ENCODE peak calls at places on chromosome 9, in eight cellular contexts. S, A, I, Z, H, F, V and W are unnamed samples.

GRCh38 chr9:129576546-129577543 is 44.1 kb downstream of the C9orf50 start:
- DNase-seq in V (no peak), S (no peak), F (no peak), I (no peak), A (no peak), Z (no peak), H (no peak), W (no peak)

GRCh38 chr9:123278361-123278760 is 10.0 kb upstream of the STRBP start:
- DNase-seq in F (no peak), S (no peak), A (no peak), H (no peak), V (no peak), Z (no peak), I (no peak), W (no peak)

GRCh38 chr9:125377584-125378250 is 116.1 kb downstream of the GAPVD1 start:
- DNase-seq in V (no peak), H (no peak), Z (no peak), S (no peak), F (no peak), A (no peak), I (no peak), W (no peak)

GRCh38 chr9:23538060-23538387 is 288.0 kb downstream of the ELAVL2 start:
- DNase-seq in Z (no peak), S (no peak), V (no peak), A (no peak), H (no peak), F (no peak), I (no peak), W (no peak)

GRCh38 chr9:117247271-117247670 is 167.6 kb downstream of the ASTN2 start:
- DNase-seq in V (no peak), I (no peak), S (no peak), Z (no peak), F (no peak), A (peak), H (peak), W (no peak)

GRCh38 chr9:117546894-117547293 is 132.0 kb upstream of the ASTN2 start:
- DNase-seq in F (no peak), I (no peak), Z (no peak), V (no peak), H (no peak), A (no peak), S (no peak), W (no peak)

GRCh38 chr9:137057545-137057944 is 3.7 kb upstream of the ENTPD2 start:
- DNase-seq in V (no peak), H (peak), S (no peak), F (no peak), A (peak), Z (no peak), I (no peak), W (no peak)

GRCh38 chr9:105157178-105157583 is 87.3 kb upstream of the SLC44A1 start:
- DNase-seq in I (peak), A (peak), F (peak), S (no peak), V (peak), Z (no peak), H (peak), W (peak)

GRCh38 chr9:137241490-137242328 is 622 bp downstream of the TUBB4B start:
- DNase-seq in S (peak), V (no peak), I (no peak), H (no peak), Z (peak), A (peak), F (no peak), W (no peak)

GRCh38 chr9:81559197-81559596 is 130.2 kb downstream of the TLE1 start:
- DNase-seq in Z (no peak), V (no peak), F (no peak), A (no peak), S (no peak), H (no peak), I (no peak), W (no peak)

GRCh38 chr9:4679268-4680177 is at the start of gene CDC37L1:
- DNase-seq in I (peak), F (peak), A (peak), H (peak), Z (peak), S (peak), V (peak), W (peak)

GRCh38 chr9:37909326-37909725 is 5.4 kb upstream of the SLC25A51 start:
- DNase-seq in I (no peak), Z (no peak), S (no peak), V (no peak), H (no peak), A (no peak), F (no peak), W (no peak)

GRCh38 chr9:70111042-70111602 is 67.5 kb downstream of the MAMDC2 start:
- DNase-seq in S (peak), I (no peak), H (peak), F (no peak), V (no peak), Z (peak), A (peak), W (no peak)

GRCh38 chr9:96417610-96418073 is 528 bp downstream of the ZNF367 start:
- DNase-seq in V (no peak), F (no peak), H (no peak), S (peak), Z (no peak), A (no peak), I (no peak), W (no peak)

GRCh38 chr9:3716415-3716814 is 190.6 kb upstream of the RFX3 start:
- DNase-seq in H (no peak), V (no peak), Z (no peak), F (no peak), I (no peak), S (no peak), A (no peak), W (no peak)

GRCh38 chr9:121239071-121239470 is 28.9 kb upstream of the GSN start:
- DNase-seq in S (no peak), H (no peak), F (no peak), V (no peak), Z (no peak), A (no peak), I (no peak), W (no peak)

GRCh38 chr9:108755979-108756378 is 99.8 kb downstream of the ACTL7B start:
- DNase-seq in S (no peak), I (no peak), A (no peak), H (no peak), F (no peak), Z (no peak), V (no peak), W (no peak)

GRCh38 chr9:127525426-127526188 is 74.3 kb downstream of the LRSAM1 start:
- DNase-seq in S (no peak), I (no peak), A (no peak), Z (no peak), F (peak), H (peak), V (no peak), W (peak)

GRCh38 chr9:132381966-132382541 is 24.6 kb downstream of the TTF1 start:
- DNase-seq in Z (no peak), F (no peak), A (no peak), H (no peak), V (no peak), I (no peak), S (no peak), W (no peak)

GRCh38 chr9:98455957-98456621 is 200.6 kb upstream of the TBC1D2 start:
- DNase-seq in H (no peak), A (no peak), F (peak), V (no peak), S (peak), Z (no peak), I (no peak), W (no peak)

GRCh38 chr9:26034776-26035175 is 356.5 kb upstream of the TUSC1 start:
- DNase-seq in S (no peak), Z (no peak), H (no peak), I (no peak), V (no peak), F (no peak), A (no peak), W (no peak)

GRCh38 chr9:127644943-127645342 is 32.9 kb downstream of the STXBP1 start:
- DNase-seq in F (no peak), H (no peak), A (peak), V (no peak), I (no peak), S (no peak), Z (no peak), W (no peak)

GRCh38 chr9:127458921-127459320 is 7.6 kb downstream of the LRSAM1 start:
- DNase-seq in A (no peak), H (no peak), I (no peak), Z (no peak), S (no peak), F (no peak), V (no peak), W (no peak)

GRCh38 chr9:109315889-109316640 is 4.8 kb downstream of the EPB41L4B start:
- DNase-seq in F (no peak), Z (no peak), V (peak), S (no peak), A (peak), I (peak), H (no peak), W (peak)

GRCh38 chr9:3088166-3088702 is 244.3 kb upstream of the PUM3 start:
- DNase-seq in A (no peak), Z (no peak), H (peak), S (no peak), F (no peak), I (no peak), V (no peak), W (no peak)

GRCh38 chr9:126435105-126435504 is 108.5 kb downstream of the MVB12B start:
- DNase-seq in F (no peak), A (no peak), H (no peak), S (no peak), Z (no peak), V (no peak), I (no peak), W (no peak)

GRCh38 chr9:136082496-136083361 is 12.4 kb downstream of the NACC2 start:
- DNase-seq in Z (no peak), A (no peak), F (no peak), S (no peak), H (peak), V (no peak), I (no peak), W (no peak)

GRCh38 chr9:12723409-12724028 is 30.3 kb downstream of the TYRP1 start:
- DNase-seq in V (no peak), H (peak), A (peak), S (no peak), Z (no peak), I (no peak), F (no peak), W (no peak)